ENCODE peak calls at places on chromosomes 3 and 15, in eight cellular contexts. Z, A, N, S, M, E, G and T are unnamed samples.

GRCh38 chr15:78213425-78213750 is 21.0 kb downstream of the ACSBG1 start:
- DNase-seq in S (no peak), A (no peak), M (no peak), N (no peak), G (no peak), E (no peak), Z (no peak), T (no peak)

GRCh38 chr15:31799711-31800321 is 230.5 kb upstream of the CHRNA7 start:
- DNase-seq in A (no peak), E (no peak), Z (no peak), S (no peak), M (no peak), N (no peak), G (no peak), T (no peak)

GRCh38 chr15:48292458-48292857 is 38.8 kb upstream of the DUT start:
- DNase-seq in A (no peak), N (no peak), G (no peak), M (no peak), S (no peak), E (no peak), Z (no peak), T (no peak)

GRCh38 chr15:68524753-68525584 is 53.8 kb upstream of the CORO2B start:
- DNase-seq in M (no peak), G (no peak), S (no peak), N (no peak), Z (no peak), A (no peak), E (no peak), T (no peak)

GRCh38 chr15:86829251-86829650 is 749.6 kb downstream of the AGBL1 start:
- DNase-seq in E (no peak), A (no peak), S (no peak), Z (no peak), N (no peak), G (no peak), M (no peak), T (no peak)

GRCh38 chr3:159982442-159982841 is 6.2 kb upstream of the IL12A start:
- DNase-seq in A (no peak), M (no peak), S (no peak), E (no peak), G (no peak), Z (no peak), N (no peak), T (no peak)

GRCh38 chr15:90425726-90426346 is 37.8 kb downstream of the IQGAP1 start:
- DNase-seq in A (no peak), S (no peak), M (no peak), Z (no peak), E (no peak), N (no peak), G (no peak), T (no peak)

GRCh38 chr3:45199837-45200648 is 26.0 kb downstream of the TMEM158 start:
- DNase-seq in E (peak), M (peak), S (no peak), A (peak), N (peak), Z (no peak), G (no peak), T (no peak)

GRCh38 chr3:137050281-137050680 is 92.5 kb downstream of the IL20RB start:
- DNase-seq in N (no peak), Z (no peak), E (no peak), G (no peak), M (no peak), A (no peak), S (no peak), T (no peak)

DNA sequence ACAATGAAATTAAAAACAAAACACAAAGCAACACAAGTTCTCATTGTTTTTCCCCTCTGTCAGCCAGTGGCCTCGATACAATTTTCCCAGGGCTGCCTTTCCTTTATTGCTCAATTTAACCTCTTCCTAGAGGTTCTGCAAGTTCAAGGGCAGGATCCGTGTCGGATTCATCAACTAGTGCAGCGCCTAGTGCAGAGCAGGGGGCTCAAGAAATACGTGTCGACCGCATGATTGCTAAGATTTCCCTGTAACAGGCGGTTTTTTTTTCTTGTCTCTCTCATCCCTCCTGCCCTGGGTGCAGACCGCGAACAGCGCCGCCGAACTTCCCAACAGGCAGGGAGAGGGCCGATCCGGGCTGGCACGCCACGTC is 1.4 kb upstream of the BHLHE40 start:
- DNase-seq in M (no peak), N (no peak), G (no peak), S (no peak), Z (no peak), E (no peak), A (no peak), T (no peak)
- TF ChIP-seq POLR2A in M (no peak), N (no peak), G (no peak), S (no peak), Z (no peak), E (no peak), A (no peak), T (no peak)

GRCh38 chr3:184335661-184336483 is 1.5 kb upstream of the FAM131A start:
- DNase-seq in N (peak), A (peak), G (peak), E (peak), S (peak), Z (peak), M (peak), T (peak)

GRCh38 chr3:184333190-184333589 is 4.2 kb upstream of the FAM131A start:
- DNase-seq in S (no peak), G (no peak), N (no peak), M (no peak), A (no peak), Z (no peak), E (no peak), T (no peak)

GRCh38 chr3:184333700-184334099 is 3.7 kb upstream of the FAM131A start:
- DNase-seq in S (no peak), A (no peak), N (no peak), Z (no peak), M (no peak), G (no peak), E (no peak), T (no peak)

GRCh38 chr3:184335291-184335660 is 2.1 kb upstream of the FAM131A start:
- DNase-seq in E (no peak), M (no peak), Z (no peak), N (peak), S (no peak), G (no peak), A (no peak), T (no peak)

GRCh38 chr3:184334470-184335158 is 2.8 kb upstream of the FAM131A start:
- DNase-seq in E (no peak), Z (no peak), M (no peak), N (peak), G (no peak), S (no peak), A (no peak), T (peak)
- TF ChIP-seq POLR2A in E (no peak), Z (no peak), M (no peak), N (no peak), G (no peak), S (no peak), A (no peak), T (no peak)

DNA sequence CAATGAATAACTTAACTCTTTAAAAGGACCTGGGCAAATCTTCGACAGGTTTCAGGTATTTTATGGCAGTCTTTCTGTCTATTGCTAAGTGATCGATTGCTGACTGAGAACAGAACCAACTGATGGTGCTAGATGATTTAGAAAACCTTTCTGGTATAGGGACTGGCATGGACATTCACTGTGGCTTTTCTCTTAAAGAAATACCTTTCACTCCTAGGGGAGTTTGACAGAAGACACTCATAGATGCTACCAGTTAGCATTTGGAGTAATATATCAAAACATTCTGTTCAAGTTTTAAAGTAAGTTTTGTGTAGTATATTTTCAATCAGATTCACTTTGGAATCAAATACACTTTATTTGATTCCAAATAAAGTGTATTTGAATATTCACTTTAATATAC is 692 bp downstream of the PPARG start:
- DNase-seq in Z (no peak), A (no peak), N (no peak), S (no peak), M (no peak), E (no peak), G (no peak), T (no peak)
- TF ChIP-seq POLR2A in Z (no peak), A (no peak), N (no peak), S (no peak), M (no peak), E (no peak), G (no peak), T (no peak)

DNA sequence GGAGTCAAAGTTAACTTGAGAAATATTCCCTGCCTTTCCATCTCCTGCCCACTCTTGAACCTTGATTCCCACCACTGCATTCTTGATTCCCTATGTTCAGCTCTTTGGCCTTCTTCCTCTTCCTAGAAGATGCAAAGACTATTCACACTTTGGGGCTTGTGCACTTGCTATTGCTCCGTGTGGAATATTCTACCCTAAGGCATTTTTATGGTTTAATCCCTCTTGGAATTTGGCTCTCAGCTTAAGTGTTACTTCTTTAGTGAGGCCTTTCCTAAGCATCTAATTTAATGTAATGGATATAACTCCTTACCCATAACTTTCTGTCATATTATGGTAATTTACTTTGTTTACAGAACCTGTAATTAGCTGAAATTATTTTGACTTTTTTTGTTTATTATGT is 318.9 kb upstream of the COL8A1 start:
- DNase-seq in Z (no peak), S (no peak), A (no peak), M (no peak), E (no peak), G (no peak), N (no peak), T (no peak)
- TF ChIP-seq POLR2A in Z (no peak), S (no peak), A (no peak), M (no peak), E (no peak), G (no peak), N (no peak), T (no peak)